ENCODE peak calls at places on chromosome 18, in nine cellular contexts. O is fibroblast of pulmonary artery; H is HAP-1; J is NCI-H1930; L is NAMALWA; X is HFF-Myc; M is effector memory CD4-positive, alpha-beta T cell; A is PC-9; Q is A673. T is an unnamed sample.

GRCh38 chr18:50158866-50159653 is 35.9 kb downstream of the MYO5B start:
- DNase-seq in O (no peak), H (no peak), J (no peak), L (no peak), X (no peak), M (no peak), A (peak; percentile 98), Q (no peak), T (no peak)

GRCh38 chr18:50857694-50858093 is 21.2 kb upstream of the ME2 start:
- DNase-seq in O (no peak), H (no peak), J (no peak), L (no peak), X (no peak), M (no peak), A (no peak), Q (no peak), T (no peak)

GRCh38 chr18:63090334-63090733 is 229.2 kb downstream of the BCL2 start:
- DNase-seq in O (no peak), H (no peak), J (no peak), L (no peak), X (peak; percentile 3), M (no peak), A (no peak), Q (no peak), T (no peak)

GRCh38 chr18:35464731-35465728 is 32.7 kb downstream of the INO80C start:
- DNase-seq in O (no peak), H (no peak), J (no peak), L (no peak), X (no peak), M (no peak), A (no peak), Q (no peak), T (no peak)

GRCh38 chr18:21672868-21673267 is 31.7 kb downstream of the ABHD3 start:
- DNase-seq in O (no peak), H (no peak), J (no peak), L (no peak), X (peak; percentile 24), M (no peak), A (peak; percentile 94), Q (no peak), T (no peak)

GRCh38 chr18:62877448-62878221 is 162.3 kb downstream of the PHLPP1 start:
- DNase-seq in O (peak; percentile 88), H (peak; percentile 96), J (no peak), L (no peak), X (peak; percentile 54), M (no peak), A (no peak), Q (peak; percentile 17), T (no peak)

GRCh38 chr18:79917351-79918088 is 33.9 kb downstream of the SLC66A2 start:
- DNase-seq in O (no peak), H (no peak), J (no peak), L (no peak), X (no peak), M (no peak), A (no peak), Q (no peak), T (no peak)

GRCh38 chr18:26190506-26190905 is 35.7 kb upstream of the TAF4B start:
- DNase-seq in O (no peak), H (no peak), J (no peak), L (peak; percentile 93), X (no peak), M (no peak), A (no peak), Q (no peak), T (no peak)

GRCh38 chr18:11689972-11690570 is 1.0 kb downstream of the GNAL start:
- DNase-seq in O (no peak), H (peak; percentile 72), J (no peak), L (no peak), X (peak; percentile 11), M (no peak), A (no peak), Q (peak; percentile 11), T (no peak)

GRCh38 chr18:8744656-8745055 is 39.3 kb downstream of the MTCL1 start:
- DNase-seq in O (no peak), H (no peak), J (no peak), L (peak; percentile 26), X (no peak), M (peak; percentile 18), A (no peak), Q (no peak), T (no peak)

GRCh38 chr18:50401888-50402287 is 27.0 kb downstream of the SKA1 start:
- DNase-seq in O (peak; percentile 44), H (no peak), J (no peak), L (peak; percentile 69), X (no peak), M (no peak), A (peak; percentile 40), Q (peak; percentile 25), T (peak; percentile 10)

GRCh38 chr18:14917311-14917710 is 169.3 kb downstream of the ANKRD30B start:
- DNase-seq in O (no peak), H (no peak), J (no peak), L (no peak), X (no peak), M (no peak), A (no peak), Q (no peak), T (no peak)

T was measured in fibroblast of the conjunctiva.